ENCODE peak calls at places on chromosomes 6 and 20, in nine cellular contexts. N is uterus; T is cardiac muscle cell; B is hypothalamus; O is activated CD4-positive, alpha-beta T cell treated with anti-CD3 and anti-CD28 coated beads, Interleukin-2, amount 50 U/mL, for 48 hours; S is stimulated activated CD4-positive, alpha-beta T cell treated with anti-CD3 and anti-CD28 coated beads, TNF-alpha, amount 100 ng/mL, for 4 hours; U is brain microvascular endothelial cell; I is naive thymus-derived CD4-positive, alpha-beta T cell; Y is activated gamma-delta T cell treated with Interleukin-2 at 50 U/mL for 16 hours. Z is an unnamed sample.

GRCh38 chr6:129859524-129859923 is 1.6 kb downstream of the TMEM244 start:
- DNase-seq in O (no peak), I (no peak), S (no peak), T (no peak), B (no peak), U (no peak), Y (no peak), N (no peak), Z (no peak)

GRCh38 chr6:169371344-169372144 is 117.9 kb upstream of the THBS2 start:
- DNase-seq in I (no peak), B (no peak), O (no peak), N (no peak), U (no peak), Y (no peak), T (peak), S (no peak), Z (no peak)

GRCh38 chr6:38460216-38460615 is 179.5 kb downstream of the BTBD9 start:
- DNase-seq in Y (no peak), U (peak), O (no peak), I (no peak), S (no peak), B (no peak), T (no peak), N (no peak), Z (peak)

GRCh38 chr6:149211046-149211571 is 106.4 kb upstream of the TAB2 start:
- DNase-seq in B (no peak), O (peak), S (no peak), Y (peak), T (no peak), I (no peak), U (peak), N (no peak), Z (no peak)

GRCh38 chr6:138550346-138550767 is 51.1 kb upstream of the NHSL1 start:
- DNase-seq in T (no peak), N (no peak), B (no peak), Y (no peak), O (no peak), I (no peak), S (no peak), U (no peak), Z (no peak)

GRCh38 chr6:134363323-134364039 is 45.6 kb upstream of the SGK1 start:
- DNase-seq in O (no peak), B (no peak), N (no peak), Y (no peak), T (no peak), I (no peak), U (peak), S (no peak), Z (peak)

GRCh38 chr6:100137759-100138158 is 143.7 kb upstream of the MCHR2 start:
- DNase-seq in U (no peak), O (no peak), S (no peak), I (no peak), N (no peak), T (no peak), B (no peak), Y (no peak), Z (no peak)

GRCh38 chr6:134589512-134589911 is 271.6 kb upstream of the SGK1 start:
- DNase-seq in S (no peak), Y (no peak), B (no peak), I (no peak), U (peak), N (no peak), O (no peak), T (no peak), Z (peak)

GRCh38 chr6:148892247-148892646 is 145.4 kb downstream of the UST start:
- DNase-seq in S (no peak), O (no peak), B (no peak), I (no peak), U (no peak), Y (no peak), N (no peak), T (no peak), Z (no peak)

GRCh38 chr6:139027620-139028182 is 844 bp upstream of the ABRACL start:
- DNase-seq in U (peak), N (no peak), I (peak), T (no peak), S (peak), O (peak), B (no peak), Y (no peak), Z (no peak)

GRCh38 chr6:24537771-24538385 is 43.1 kb downstream of the ALDH5A1 start:
- DNase-seq in Y (no peak), N (no peak), O (no peak), T (no peak), I (no peak), B (no peak), U (peak), S (no peak), Z (no peak)

GRCh38 chr6:150267686-150268561 is 100.9 kb upstream of the IYD start:
- DNase-seq in S (no peak), O (no peak), N (no peak), I (no peak), T (no peak), U (peak), Y (no peak), B (no peak), Z (no peak)

GRCh38 chr20:5719861-5720401 is 30.3 kb upstream of the SHLD1 start:
- DNase-seq in O (no peak), U (peak), I (no peak), T (no peak), S (no peak), Y (peak), N (no peak), B (no peak), Z (no peak)

GRCh38 chr6:2744206-2744771 is 6.4 kb downstream of the MYLK4 start:
- DNase-seq in N (no peak), S (no peak), T (no peak), B (no peak), I (no peak), U (peak), O (no peak), Y (no peak), Z (no peak)

GRCh38 chr6:56852611-56853010 is 102.3 kb upstream of the BEND6 start:
- DNase-seq in B (no peak), U (no peak), N (no peak), S (no peak), Y (no peak), T (no peak), I (no peak), O (no peak), Z (no peak)

GRCh38 chr6:101722991-101723579 is 329.6 kb downstream of the GRIK2 start:
- DNase-seq in Y (no peak), U (peak), N (no peak), S (no peak), B (no peak), O (no peak), T (no peak), I (no peak), Z (peak)

GRCh38 chr6:718345-718744 is 25.4 kb upstream of the EXOC2 start:
- DNase-seq in T (peak), N (no peak), O (no peak), S (no peak), I (no peak), B (no peak), Y (no peak), U (no peak), Z (no peak)

GRCh38 chr20:57316795-57317201 is 12.8 kb upstream of the SPO11 start:
- DNase-seq in U (no peak), B (no peak), N (no peak), O (no peak), I (no peak), T (no peak), Y (no peak), S (no peak), Z (no peak)

GRCh38 chr20:63037669-63038268 is 31.0 kb upstream of the BHLHE23 start:
- DNase-seq in S (no peak), U (no peak), B (no peak), Y (no peak), T (no peak), N (no peak), I (no peak), O (no peak), Z (no peak)

GRCh38 chr6:168007592-168008338 is 10.3 kb downstream of the KIF25 start:
- DNase-seq in S (no peak), U (peak), O (no peak), I (no peak), Y (no peak), B (no peak), T (no peak), N (no peak), Z (peak)

GRCh38 chr6:133198725-133199124 is 42.4 kb upstream of the EYA4 start:
- DNase-seq in S (no peak), I (no peak), B (no peak), Y (no peak), T (no peak), O (no peak), N (no peak), U (no peak), Z (no peak)

GRCh38 chr6:56841372-56841749 is 113.5 kb upstream of the BEND6 start:
- DNase-seq in B (no peak), N (no peak), I (no peak), T (no peak), Y (no peak), S (no peak), O (no peak), U (no peak), Z (no peak)

GRCh38 chr6:126127662-126128061 is 141.3 kb downstream of the TRMT11 start:
- DNase-seq in O (no peak), N (no peak), I (no peak), S (no peak), U (no peak), T (no peak), B (no peak), Y (no peak), Z (no peak)

GRCh38 chr6:95133578-95133977 is 443.8 kb upstream of the MANEA start:
- DNase-seq in N (no peak), S (no peak), U (no peak), T (peak), I (no peak), O (no peak), B (no peak), Y (no peak), Z (no peak)

GRCh38 chr6:139323511-139324445 is 32.0 kb upstream of the TXLNB start:
- DNase-seq in S (peak), N (peak), B (peak), T (no peak), I (peak), Y (peak), O (peak), U (peak), Z (no peak)

GRCh38 chr20:17584684-17585083 is 14.8 kb downstream of the DSTN start:
- DNase-seq in I (no peak), O (no peak), B (no peak), T (no peak), S (no peak), N (no peak), Y (no peak), U (no peak), Z (no peak)

GRCh38 chr20:48236485-48237055 is 451.3 kb upstream of the SULF2 start:
- DNase-seq in N (peak), I (no peak), B (no peak), T (no peak), O (no peak), U (no peak), S (no peak), Y (no peak), Z (no peak)

GRCh38 chr20:38665094-38665493 is 59.2 kb upstream of the SLC32A1 start:
- DNase-seq in T (no peak), B (peak), O (no peak), N (no peak), I (no peak), S (no peak), Y (no peak), U (no peak), Z (no peak)

GRCh38 chr6:110875548-110876169 is 1.1 kb downstream of the AMD1 start:
- DNase-seq in N (peak), O (no peak), S (peak), U (no peak), T (peak), B (peak), Y (peak), I (peak), Z (no peak)

GRCh38 chr6:7176208-7176607 is 68.4 kb downstream of the RREB1 start:
- DNase-seq in I (no peak), O (no peak), U (no peak), B (no peak), Y (no peak), T (peak), S (no peak), N (no peak), Z (no peak)

GRCh38 chr6:28555136-28555535 is 29.5 kb downstream of the GPX5 start:
- DNase-seq in S (no peak), I (no peak), B (no peak), T (no peak), N (no peak), O (no peak), U (no peak), Y (no peak), Z (no peak)

GRCh38 chr6:157225575-157225995 is 97.7 kb downstream of the TMEM242 start:
- DNase-seq in B (no peak), Y (no peak), U (no peak), S (no peak), N (peak), I (no peak), O (no peak), T (no peak), Z (no peak)

GRCh38 chr20:58570181-58570859 is 55.1 kb upstream of the APCDD1L start:
- DNase-seq in S (no peak), T (no peak), B (no peak), O (no peak), I (no peak), N (no peak), U (no peak), Y (no peak), Z (no peak)

Z was measured in astrocyte of the cerebellum.